ENCODE peak calls at places on chromosomes 3 and 15, in seven cellular contexts. P is coronary artery; H is lower lobe of right lung; X is MM.1S; K is psoas muscle; I is testis; B is CD8-positive, alpha-beta T cell. T is an unnamed sample.

GRCh38 chr3:108200024-108200423 is 22.2 kb downstream of the IFT57 start:
- DNase-seq in P (no peak), H (no peak), X (no peak), K (no peak), I (no peak), B (no peak), T (no peak)

GRCh38 chr15:87817553-87817952 is 439.0 kb downstream of the NTRK3 start:
- DNase-seq in P (no peak), H (no peak), X (no peak), K (no peak), I (no peak), B (no peak), T (no peak)

GRCh38 chr15:83914906-83915305 is 261.0 kb downstream of the ADAMTSL3 start:
- DNase-seq in P (no peak), H (no peak), X (no peak), K (no peak), I (no peak), B (no peak), T (no peak)

GRCh38 chr3:186732169-186732766 is 15.1 kb downstream of the KNG1 start:
- DNase-seq in P (no peak), H (no peak), X (no peak), K (no peak), I (no peak), B (no peak), T (no peak)

GRCh38 chr15:35680951-35681350 is 135.0 kb upstream of the DPH6 start:
- DNase-seq in P (no peak), H (no peak), X (no peak), K (no peak), I (no peak), B (no peak), T (no peak)

GRCh38 chr15:33699691-33700447 is 268.4 kb upstream of the CHRM5 start:
- DNase-seq in P (no peak), H (no peak), X (no peak), K (no peak), I (no peak), B (no peak), T (no peak)

GRCh38 chr3:194384156-194384555 is 14.6 kb upstream of the LRRC15 start:
- DNase-seq in P (no peak), H (no peak), X (no peak), K (no peak), I (no peak), B (no peak), T (no peak)

GRCh38 chr15:32029409-32029861 is 880 bp upstream of the CHRNA7 start:
- DNase-seq in P (no peak), H (peak), X (peak), K (peak), I (peak), B (no peak), T (no peak)

GRCh38 chr3:133489466-133490085 is 83.9 kb upstream of the CDV3 start:
- DNase-seq in P (no peak), H (no peak), X (no peak), K (no peak), I (no peak), B (no peak), T (no peak)

GRCh38 chr3:124444893-124445292 is 285.4 kb upstream of the UMPS start:
- DNase-seq in P (no peak), H (no peak), X (no peak), K (no peak), I (no peak), B (no peak), T (no peak)

GRCh38 chr3:133437391-133438093 is 37.7 kb downstream of the BFSP2 start:
- DNase-seq in P (no peak), H (no peak), X (no peak), K (no peak), I (no peak), B (no peak), T (no peak)

GRCh38 chr3:57257678-57258077 is 30.1 kb downstream of the APPL1 start:
- DNase-seq in P (no peak), H (no peak), X (no peak), K (no peak), I (no peak), B (no peak), T (no peak)

GRCh38 chr15:92097473-92098178 is 244.1 kb downstream of the SLCO3A1 start:
- DNase-seq in P (no peak), H (no peak), X (peak), K (no peak), I (peak), B (peak), T (no peak)

GRCh38 chr3:150675587-150675986 is 28.1 kb downstream of the ERICH6 start:
- DNase-seq in P (no peak), H (no peak), X (no peak), K (no peak), I (no peak), B (no peak), T (no peak)

DNA sequence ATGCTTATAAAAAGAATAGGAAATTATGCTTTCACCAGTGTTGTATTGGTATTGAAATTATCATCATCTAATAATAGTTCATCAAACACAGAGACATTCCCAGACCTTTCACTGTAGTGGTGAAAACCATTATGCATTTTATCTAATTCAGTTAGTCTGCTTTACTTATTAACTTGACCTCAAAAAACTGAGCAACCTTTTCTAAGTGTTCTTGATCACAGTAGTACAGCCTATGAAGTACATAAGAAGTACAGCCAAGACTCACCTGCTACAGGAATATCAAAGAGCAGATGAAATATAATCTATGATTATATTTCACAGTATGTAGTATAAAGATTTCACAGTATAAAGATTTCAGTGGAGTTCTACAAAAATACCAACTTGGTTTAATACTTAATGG is 75.2 kb downstream of the FILIP1L start:
- DNase-seq in P (no peak), H (no peak), X (no peak), K (no peak), I (no peak), B (no peak), T (no peak)
- H3K27ac ChIP-seq in P (peak), H (no peak), X (no peak), K (peak), I (no peak), B (no peak), T (no peak)

DNA sequence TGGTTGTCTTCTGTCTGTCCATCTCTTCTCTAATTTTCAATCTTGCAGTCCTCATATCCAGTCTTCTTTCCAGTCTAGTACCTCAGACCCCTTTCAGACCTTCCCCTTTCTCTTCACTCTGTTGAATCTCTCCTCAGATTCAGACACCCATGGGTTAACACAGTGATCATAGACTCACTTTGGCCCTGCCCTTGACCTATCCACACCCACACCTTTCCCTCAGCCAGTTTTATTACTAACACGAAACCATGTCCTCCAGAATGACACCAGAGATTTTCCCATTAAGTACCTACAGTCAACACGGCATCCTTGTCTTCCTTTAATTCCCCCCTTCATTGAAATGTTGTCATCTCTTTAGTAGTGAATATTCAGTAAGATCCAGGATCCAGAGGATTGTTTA is 74.5 kb upstream of the UBE2E2 start:
- DNase-seq in P (no peak), H (no peak), X (no peak), K (no peak), I (no peak), B (no peak), T (no peak)
- H3K27ac ChIP-seq in P (no peak), H (no peak), X (no peak), K (peak), I (no peak), B (no peak), T (no peak)

DNA sequence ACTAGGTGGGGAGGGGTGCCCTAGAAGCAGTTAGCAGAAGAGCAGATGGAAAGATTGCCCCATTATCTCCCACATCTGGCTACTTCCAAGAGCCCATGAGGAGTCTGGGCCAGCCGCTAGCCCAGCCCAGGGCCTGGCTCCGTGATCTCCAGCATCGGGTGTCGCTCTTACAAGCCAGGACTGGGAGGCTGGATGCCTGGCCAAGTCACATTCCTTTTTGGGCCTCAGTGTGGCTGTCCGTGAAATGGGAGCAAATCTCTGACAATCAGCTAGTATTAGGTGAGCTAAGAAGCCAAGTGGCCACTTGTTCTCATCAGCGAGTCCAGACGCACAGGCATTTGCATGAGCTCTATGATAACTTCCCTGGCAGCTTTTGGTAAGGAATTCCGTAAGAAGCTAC is 23.3 kb upstream of the DOCK3 start:
- DNase-seq in P (no peak), H (no peak), X (no peak), K (peak), I (no peak), B (no peak), T (no peak)
- H3K27ac ChIP-seq in P (no peak), H (no peak), X (no peak), K (no peak), I (no peak), B (no peak), T (no peak)

DNA sequence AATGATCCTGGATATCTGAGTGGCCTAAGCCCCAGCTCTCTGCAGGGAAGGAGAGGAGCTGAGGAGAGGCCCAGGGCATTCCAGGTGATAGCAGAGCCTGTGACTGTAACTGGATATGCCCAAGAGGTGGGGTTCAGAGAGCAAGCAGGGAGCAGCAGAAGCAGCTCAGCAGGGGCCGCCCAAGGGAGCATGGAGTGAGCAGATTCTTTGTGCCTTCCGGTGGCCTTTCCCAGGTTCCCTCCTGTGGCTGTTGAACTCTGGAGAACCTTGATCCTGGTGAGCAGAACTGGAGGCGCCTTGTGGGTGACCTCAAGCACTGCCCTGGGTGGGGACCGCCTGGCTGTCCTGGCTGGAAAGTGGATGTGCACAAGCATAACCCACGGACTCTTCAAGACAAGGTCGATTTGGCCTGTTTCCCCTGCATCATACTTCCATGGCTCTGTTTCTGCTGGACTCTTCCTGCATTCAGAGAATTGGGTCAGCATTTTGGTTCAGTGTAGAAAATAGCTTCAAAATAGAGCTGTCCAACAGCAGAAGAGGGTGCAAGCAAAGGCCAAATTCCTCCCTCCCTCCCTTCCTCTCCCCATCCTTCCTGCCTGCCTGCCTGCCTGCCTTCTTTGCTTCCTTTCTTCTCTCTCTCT is 76.1 kb downstream of the ARNT2 start:
- DNase-seq in P (no peak), H (no peak), X (no peak), K (no peak), I (peak), B (no peak), T (no peak)
- H3K27ac ChIP-seq in P (peak), H (peak), X (no peak), K (no peak), I (no peak), B (no peak), T (no peak)

DNA sequence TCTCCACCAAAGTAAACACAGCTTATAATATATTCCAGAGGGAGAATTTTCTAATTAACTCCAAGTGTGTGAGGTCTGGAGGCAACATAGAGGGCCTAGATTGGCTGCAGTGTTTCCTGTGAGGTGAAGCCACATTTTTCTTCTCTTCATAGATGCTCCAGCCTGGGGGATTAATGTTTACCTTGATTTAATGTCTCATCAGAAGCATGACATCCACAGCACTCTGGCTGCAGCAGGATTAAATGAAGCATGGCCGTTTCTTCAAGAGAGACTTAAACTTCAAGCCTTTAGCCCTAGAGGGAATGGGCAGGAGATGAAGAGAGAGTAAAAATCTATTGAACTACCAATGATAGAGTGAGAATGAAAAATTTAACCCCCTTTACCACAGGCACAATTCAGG is 137.9 kb upstream of the ZBTB20 start:
- DNase-seq in P (no peak), H (no peak), X (no peak), K (no peak), I (no peak), B (no peak), T (no peak)
- H3K27ac ChIP-seq in P (no peak), H (no peak), X (no peak), K (no peak), I (no peak), B (no peak), T (no peak)

DNA sequence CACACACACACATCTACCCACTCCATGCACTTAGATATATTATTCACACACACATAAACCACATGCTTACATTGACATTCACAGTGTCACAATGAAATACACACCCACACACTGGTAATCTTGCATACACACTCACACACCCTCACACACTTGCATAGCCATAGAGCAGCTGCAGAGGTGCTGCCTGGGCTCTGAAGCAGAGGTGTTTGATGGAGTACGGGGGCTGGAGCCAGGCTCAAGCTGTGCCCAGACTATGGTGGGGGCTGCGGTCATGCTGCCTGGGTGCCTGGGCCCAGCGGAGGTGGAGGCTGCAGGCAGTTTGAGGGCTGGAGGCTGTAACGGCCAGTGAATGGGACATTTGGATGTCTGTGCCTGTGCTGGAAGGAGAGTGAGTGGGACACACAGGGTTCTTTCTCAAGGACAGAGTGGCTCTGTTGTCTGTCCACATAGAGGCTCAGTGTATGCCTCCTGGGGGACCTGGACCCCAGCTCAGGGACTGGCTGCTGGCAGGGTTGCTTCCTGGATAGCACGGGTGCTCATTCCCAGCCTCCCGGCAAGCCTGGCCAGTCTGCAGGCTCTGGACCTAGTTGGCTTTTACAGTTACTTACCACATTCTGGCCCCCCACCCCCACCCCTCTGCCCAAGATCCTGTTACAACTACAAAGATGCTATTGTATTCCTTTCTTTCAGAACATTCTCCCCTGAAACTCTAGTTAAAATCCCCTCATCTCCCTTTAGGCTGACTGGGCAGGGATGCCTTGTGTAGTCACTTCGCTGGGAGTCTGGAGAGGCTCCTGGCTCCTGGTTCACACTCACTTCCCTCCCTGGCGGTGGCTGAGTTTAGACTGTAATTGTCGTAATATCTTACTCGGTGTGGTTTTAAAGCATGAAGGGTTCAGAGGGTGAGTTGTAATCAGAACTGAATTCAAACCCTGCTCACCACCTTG is 12.5 kb downstream of the GASK1A start:
- DNase-seq in P (no peak), H (no peak), X (no peak), K (no peak), I (no peak), B (no peak), T (no peak)
- H3K27ac ChIP-seq in P (peak), H (no peak), X (no peak), K (no peak), I (peak), B (no peak), T (no peak)

DNA sequence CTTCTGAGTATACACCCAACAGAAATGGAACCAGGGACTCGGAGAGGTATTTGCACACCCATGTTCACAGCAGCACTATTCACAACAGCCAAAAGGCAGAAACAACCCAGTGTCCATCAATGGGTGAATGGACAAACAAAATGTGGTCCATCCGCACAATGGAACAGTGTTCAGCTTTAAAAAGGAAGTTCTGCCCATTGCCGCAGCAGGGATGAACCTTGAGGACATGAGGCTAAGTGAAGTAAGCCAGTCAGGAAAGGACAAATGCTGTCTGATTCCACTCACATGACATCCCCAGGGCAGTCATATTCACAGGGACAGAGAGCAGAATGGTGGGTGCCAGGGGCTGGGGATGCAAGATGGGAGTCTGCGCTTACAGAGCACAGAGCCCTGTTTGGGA is 7.5 kb downstream of the IQSEC1 start:
- DNase-seq in P (no peak), H (no peak), X (no peak), K (no peak), I (no peak), B (no peak), T (no peak)
- H3K27ac ChIP-seq in P (no peak), H (no peak), X (no peak), K (no peak), I (no peak), B (no peak), T (no peak)

GRCh38 chr15:56759450-56759845 is 26.1 kb upstream of the ZNF280D start:
- DNase-seq in P (no peak), H (no peak), X (no peak), K (peak), I (peak), B (no peak), T (peak)
- H3K27ac ChIP-seq in P (no peak), H (no peak), X (no peak), K (no peak), I (no peak), B (no peak), T (peak)

GRCh38 chr3:110814170-110815007 is 257.2 kb upstream of the NECTIN3 start:
- DNase-seq in P (no peak), H (no peak), X (peak), K (no peak), I (no peak), B (no peak), T (peak)
- H3K27ac ChIP-seq in P (no peak), H (no peak), X (no peak), K (no peak), I (no peak), B (no peak), T (peak)

DNA sequence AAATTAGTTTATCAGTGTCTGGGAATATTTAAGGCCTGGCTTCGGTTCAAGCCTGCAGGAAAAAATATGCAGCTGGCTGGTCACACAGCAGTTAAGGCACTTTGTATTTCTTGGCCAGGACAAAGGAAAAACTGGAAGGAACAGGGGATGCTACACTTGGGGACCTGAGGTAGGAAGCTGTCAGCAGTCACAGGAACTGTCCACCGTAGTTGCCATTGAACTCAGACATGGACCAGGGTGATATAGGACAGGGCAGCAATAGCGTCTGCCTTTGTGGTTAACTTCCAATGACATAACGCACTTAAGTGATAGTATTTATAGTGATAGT is 49.1 kb downstream of the NR1D2 start:
- DNase-seq in P (no peak), H (no peak), X (no peak), K (no peak), I (no peak), B (no peak), T (no peak)
- H3K27ac ChIP-seq in P (peak), H (no peak), X (no peak), K (no peak), I (no peak), B (no peak), T (no peak)